ENCODE peak calls at places on chromosomes 11 and 22, in eight cellular contexts. C is endothelial cell of umbilical vein, W is endothelial cell, S is astrocyte of the spinal cord, H is GM12865, Q is spleen, X is brain microvascular endothelial cell, T is GM13977. U is an unnamed sample.

GRCh38 chr22:39658806-39659463 is 88.4 kb downstream of the CACNA1I start:
- DNase-seq in W (no peak), S (no peak), H (no peak), C (no peak), Q (no peak), X (no peak), T (no peak), U (no peak)

GRCh38 chr22:43203471-43203981 is 16.6 kb upstream of the TTLL12 start:
- DNase-seq in T (no peak), Q (no peak), W (no peak), C (no peak), S (no peak), X (no peak), H (no peak), U (no peak)

GRCh38 chr22:25213221-25213620 is 6.2 kb upstream of the CRYBB2 start:
- DNase-seq in W (no peak), C (no peak), H (no peak), S (no peak), Q (no peak), X (no peak), T (no peak), U (no peak)

GRCh38 chr11:115644846-115645245 is 140.6 kb upstream of the CADM1 start:
- DNase-seq in C (no peak), T (no peak), X (no peak), S (peak; percentile 50), H (no peak), Q (no peak), W (no peak), U (no peak)

GRCh38 chr11:46246514-46246913 is 30.9 kb upstream of the CREB3L1 start:
- DNase-seq in Q (no peak), T (no peak), C (no peak), H (no peak), X (no peak), W (no peak), S (peak; percentile 33), U (no peak)

GRCh38 chr11:82315093-82315492 is 418.6 kb downstream of the FAM181B start:
- DNase-seq in C (no peak), W (peak; percentile 46), H (peak; percentile 42), X (no peak), S (no peak), T (peak; percentile 29), Q (no peak), U (no peak)

GRCh38 chr11:94828088-94828487 is 59.9 kb downstream of the AMOTL1 start:
- DNase-seq in Q (no peak), S (no peak), H (no peak), W (no peak), C (no peak), T (no peak), X (no peak), U (no peak)

GRCh38 chr11:46285594-46286033 is 8.2 kb downstream of the CREB3L1 start:
- DNase-seq in T (no peak), C (no peak), X (no peak), S (no peak), Q (no peak), W (no peak), H (no peak), U (no peak)

GRCh38 chr11:32435152-32435480 is 223 bp downstream of the WT1 start:
- DNase-seq in Q (peak; percentile 71), W (peak; percentile 19), T (no peak), C (no peak), H (no peak), S (no peak), X (no peak), U (no peak)

GRCh38 chr11:76008474-76008873 is 193.5 kb downstream of the UVRAG start:
- DNase-seq in X (peak; percentile 28), S (peak; percentile 75), W (no peak), Q (no peak), T (no peak), C (peak; percentile 34), H (no peak), U (no peak)

GRCh38 chr11:10657308-10658271 is 36.0 kb downstream of the IRAG1 start:
- DNase-seq in Q (no peak), X (peak; percentile 78), S (peak; percentile 87), W (no peak), H (peak; percentile 72), C (peak; percentile 54), T (peak; percentile 43), U (no peak)

GRCh38 chr11:16791494-16791961 is 53.1 kb downstream of the C11orf58 start:
- DNase-seq in X (peak; percentile 96), C (peak; percentile 94), H (no peak), S (peak; percentile 96), Q (peak; percentile 76), T (no peak), W (no peak), U (peak; percentile 67)

GRCh38 chr11:11552688-11553087 is 69.1 kb downstream of the GALNT18 start:
- DNase-seq in Q (no peak), S (no peak), T (no peak), H (no peak), W (no peak), C (no peak), X (no peak), U (no peak)

GRCh38 chr11:79249341-79249993 is 191.4 kb downstream of the TENM4 start:
- DNase-seq in S (peak; percentile 42), H (no peak), X (no peak), Q (no peak), T (no peak), W (no peak), C (no peak), U (no peak)

GRCh38 chr22:31278643-31279326 is 13.5 kb downstream of the PIK3IP1 start:
- DNase-seq in W (no peak), S (no peak), C (no peak), Q (no peak), T (no peak), H (no peak), X (no peak), U (no peak)

GRCh38 chr11:117703209-117703608 is 93.8 kb downstream of the DSCAML1 start:
- DNase-seq in S (no peak), C (no peak), H (no peak), X (no peak), T (no peak), Q (no peak), W (no peak), U (no peak)

GRCh38 chr11:123616505-123617198 is 37.8 kb downstream of the SCN3B start:
- DNase-seq in Q (no peak), T (no peak), S (peak; percentile 37), X (no peak), H (no peak), W (no peak), C (no peak), U (no peak)

GRCh38 chr11:128336203-128336602 is 251.2 kb downstream of the ETS1 start:
- DNase-seq in Q (peak; percentile 88), S (peak; percentile 71), H (no peak), C (peak; percentile 88), T (no peak), X (peak; percentile 69), W (no peak), U (no peak)

GRCh38 chr11:119315139-119316016 is 1.6 kb downstream of the MCAM start:
- DNase-seq in X (no peak), Q (peak; percentile 87), H (peak; percentile 57), C (peak; percentile 49), T (peak; percentile 68), W (no peak), S (no peak), U (no peak)

GRCh38 chr11:44033411-44033850 is 14.3 kb upstream of the ACCSL start:
- DNase-seq in S (no peak), T (no peak), W (no peak), Q (no peak), H (no peak), X (no peak), C (no peak), U (no peak)

GRCh38 chr11:42315267-42315666 is 855.8 kb upstream of the LRRC4C start:
- DNase-seq in Q (no peak), W (no peak), H (no peak), S (peak; percentile 14), C (peak; percentile 93), X (peak; percentile 30), T (no peak), U (no peak)

DNA sequence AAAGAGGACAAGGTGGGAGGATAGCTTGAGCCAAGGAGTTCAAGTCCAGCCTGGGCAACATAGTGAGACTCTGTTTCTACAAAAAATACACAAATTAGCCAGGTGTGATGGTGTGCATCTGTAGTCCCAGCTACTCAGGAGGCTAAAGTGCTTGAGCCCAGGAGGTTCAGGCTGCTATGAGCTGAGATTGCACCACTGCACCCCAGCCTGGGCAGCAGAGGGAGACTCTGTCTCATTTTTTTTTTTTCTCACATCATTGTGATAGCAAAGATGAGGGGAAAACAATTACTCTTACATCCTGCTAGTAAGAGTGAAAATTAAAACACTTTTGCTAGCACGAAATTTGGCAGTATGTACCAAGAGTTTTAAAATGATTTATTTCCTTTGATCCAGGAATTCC is 463.7 kb downstream of the TMEM135 start:
- DNase-seq in C (no peak), T (no peak), Q (no peak), H (no peak), W (no peak), S (no peak), X (no peak), U (no peak)
- TF ChIP-seq CTCF in C (no peak), T (no peak), Q (no peak), H (no peak), W (no peak), S (no peak), X (no peak), U (no peak)

DNA sequence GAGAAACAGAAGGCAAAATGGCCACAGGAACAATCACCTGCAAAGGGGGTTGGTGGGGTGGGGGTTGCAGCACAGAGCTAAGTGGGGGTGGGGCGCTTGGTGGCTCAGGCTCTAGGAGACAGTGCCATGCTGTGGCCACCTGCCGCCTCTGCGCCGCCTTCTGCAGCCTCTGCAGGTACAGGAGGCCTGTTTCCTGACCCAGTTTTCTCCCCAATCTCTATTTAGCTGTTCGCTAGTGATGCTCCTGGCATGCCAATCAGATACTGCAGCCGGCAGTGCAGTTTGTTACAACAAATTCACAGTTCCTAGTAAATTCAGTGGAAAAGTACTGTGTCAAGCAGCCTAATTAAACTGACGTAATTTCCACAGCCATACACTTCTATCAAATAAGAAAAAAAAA is 106.4 kb downstream of the SERGEF start:
- DNase-seq in W (peak; percentile 20), S (no peak), X (no peak), Q (no peak), C (no peak), H (peak; percentile 9), T (no peak), U (no peak)
- TF ChIP-seq CTCF in W (no peak), S (peak; percentile 21), X (peak; percentile 45), Q (no peak), C (peak; percentile 12), H (peak; percentile 9), T (peak; percentile 32), U (no peak)

DNA sequence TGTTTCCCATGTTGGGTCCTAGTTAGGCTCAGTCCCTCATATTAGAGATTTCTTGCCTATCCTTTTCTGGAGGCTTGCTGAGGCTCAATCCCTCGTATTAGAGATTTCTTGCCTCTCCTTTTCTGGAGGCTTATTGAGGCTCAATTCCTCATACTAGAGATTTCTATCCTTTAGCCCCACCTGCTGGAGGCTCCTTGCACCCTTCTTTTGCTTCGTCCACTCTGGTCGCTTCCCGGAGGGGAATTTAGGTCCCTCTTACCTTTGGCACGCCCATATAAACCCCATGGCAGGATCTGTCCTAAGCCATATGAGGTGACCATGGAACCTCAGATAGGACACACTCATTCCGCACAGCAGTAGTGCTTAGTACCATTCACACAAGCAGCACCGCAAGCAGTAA is 15.9 kb downstream of the CYP2D6 start:
- DNase-seq in H (peak; percentile 26), X (peak; percentile 16), W (no peak), T (no peak), C (peak; percentile 41), S (no peak), Q (no peak), U (no peak)
- TF ChIP-seq CTCF in H (peak; percentile 13), X (peak; percentile 61), W (no peak), T (no peak), C (peak; percentile 56), S (peak; percentile 33), Q (peak; percentile 20), U (peak; percentile 13)

GRCh38 chr11:25970726-25971508 is 361.0 kb upstream of the ANO3 start:
- DNase-seq in S (no peak), W (no peak), H (no peak), T (no peak), X (no peak), Q (no peak), C (no peak), U (no peak)
- TF ChIP-seq CTCF in S (peak; percentile 39), W (peak; percentile 73), H (peak; percentile 36), T (peak; percentile 29), X (peak; percentile 56), Q (no peak), C (no peak), U (peak; percentile 10)

U was measured in CD14-positive monocyte.